ENCODE peak calls at places on chromosomes 12 and 14, in nine cellular contexts. C is EL; U is prostate gland; V is NCI-H748 treated with DMSO at 0.1 percent for 48 hours; B is endothelial cell; H is DMS53; Y is hepatic stellate cell; P is fibroblast of lung; M is activated T-helper 1 cell treated with anti-CD3 and anti-CD28 coated beads, Interleukin-12 subunit alpha, Interleukin-12 subunit beta, Interleukin-2, Interleukin-4 antibody, amounts not matched to agents 30 ng/mL and 10 ng/mL and 1 ng/mL, durations not matched to agents 14 hours and 24 hours and 36 hours. O is an unnamed sample.

GRCh38 chr12:115456946-115457689 is 773.1 kb upstream of the TBX3 start:
- DNase-seq in C (no peak), U (no peak), V (peak), B (no peak), H (peak), Y (no peak), P (no peak), M (no peak), O (peak)

GRCh38 chr12:110780448-110780847 is 37.8 kb upstream of the PPP1CC start:
- DNase-seq in C (no peak), U (no peak), V (no peak), B (no peak), H (no peak), Y (no peak), P (no peak), M (peak), O (no peak)

GRCh38 chr12:85688837-85689236 is 147.4 kb downstream of the RASSF9 start:
- DNase-seq in C (no peak), U (no peak), V (no peak), B (no peak), H (peak), Y (no peak), P (no peak), M (no peak), O (no peak)

GRCh38 chr12:78898416-78898815 is 33.8 kb downstream of the SYT1 start:
- DNase-seq in C (no peak), U (peak), V (no peak), B (no peak), H (peak), Y (no peak), P (peak), M (no peak), O (no peak)

GRCh38 chr12:111451232-111451631 is 45.5 kb downstream of the SH2B3 start:
- DNase-seq in C (no peak), U (no peak), V (no peak), B (no peak), H (no peak), Y (no peak), P (no peak), M (no peak), O (no peak)

GRCh38 chr14:28596336-28596735 is 170.3 kb upstream of the FOXG1 start:
- DNase-seq in C (no peak), U (no peak), V (no peak), B (no peak), H (peak), Y (no peak), P (peak), M (no peak), O (no peak)

GRCh38 chr12:54033106-54033979 is 493 bp downstream of the HOXC5 start:
- DNase-seq in C (peak), U (peak), V (peak), B (no peak), H (peak), Y (no peak), P (no peak), M (no peak), O (peak)

GRCh38 chr14:21382886-21383847 is 652 bp downstream of the SUPT16H start:
- DNase-seq in C (peak), U (peak), V (peak), B (peak), H (peak), Y (peak), P (peak), M (peak), O (peak)

GRCh38 chr12:29638528-29638927 is 141.0 kb upstream of the OVCH1 start:
- DNase-seq in C (no peak), U (no peak), V (no peak), B (no peak), H (no peak), Y (no peak), P (no peak), M (no peak), O (no peak)

GRCh38 chr12:89234324-89235114 is 117.8 kb downstream of the DUSP6 start:
- DNase-seq in C (no peak), U (no peak), V (no peak), B (no peak), H (no peak), Y (no peak), P (no peak), M (no peak), O (no peak)

GRCh38 chr14:89000007-89000942 is 175.8 kb downstream of the TTC8 start:
- DNase-seq in C (peak), U (no peak), V (no peak), B (no peak), H (peak), Y (peak), P (peak), M (no peak), O (no peak)

GRCh38 chr12:125882141-125882540 is 816.9 kb downstream of the AACS start:
- DNase-seq in C (no peak), U (no peak), V (no peak), B (no peak), H (no peak), Y (no peak), P (no peak), M (no peak), O (no peak)

GRCh38 chr14:53509227-53509822 is 356.2 kb upstream of the DDHD1 start:
- DNase-seq in C (peak), U (no peak), V (no peak), B (no peak), H (no peak), Y (no peak), P (peak), M (no peak), O (no peak)

GRCh38 chr14:93970589-93970966 is 5.8 kb downstream of the ASB2 start:
- DNase-seq in C (peak), U (no peak), V (peak), B (no peak), H (peak), Y (no peak), P (no peak), M (no peak), O (no peak)

GRCh38 chr12:46419675-46420074 is 47.1 kb upstream of the SLC38A2 start:
- DNase-seq in C (no peak), U (no peak), V (no peak), B (no peak), H (no peak), Y (no peak), P (no peak), M (no peak), O (no peak)

GRCh38 chr12:60803147-60803546 is 1207.3 kb downstream of the SLC16A7 start:
- DNase-seq in C (no peak), U (no peak), V (no peak), B (no peak), H (no peak), Y (no peak), P (no peak), M (no peak), O (no peak)

GRCh38 chr12:62522984-62523383 is 56.4 kb downstream of the MON2 start:
- DNase-seq in C (peak), U (no peak), V (no peak), B (no peak), H (peak), Y (no peak), P (no peak), M (no peak), O (no peak)

GRCh38 chr12:25254271-25254880 is 3.6 kb upstream of the KRAS start:
- DNase-seq in C (peak), U (no peak), V (no peak), B (no peak), H (no peak), Y (peak), P (no peak), M (no peak), O (no peak)

GRCh38 chr12:76020731-76021672 is 10.6 kb downstream of the PHLDA1 start:
- DNase-seq in C (peak), U (no peak), V (no peak), B (no peak), H (peak), Y (peak), P (peak), M (peak), O (no peak)

GRCh38 chr12:119088917-119089667 is 89.6 kb upstream of the HSPB8 start:
- DNase-seq in C (no peak), U (no peak), V (no peak), B (no peak), H (no peak), Y (no peak), P (no peak), M (no peak), O (no peak)

GRCh38 chr12:22477166-22477893 is 67.0 kb downstream of the C2CD5 start:
- DNase-seq in C (peak), U (no peak), V (no peak), B (no peak), H (no peak), Y (peak), P (peak), M (no peak), O (no peak)

GRCh38 chr12:92289611-92290010 is 144.0 kb upstream of the BTG1 start:
- DNase-seq in C (no peak), U (no peak), V (no peak), B (no peak), H (no peak), Y (no peak), P (no peak), M (no peak), O (no peak)

GRCh38 chr12:118749656-118750055 is 231.7 kb upstream of the SRRM4 start:
- DNase-seq in C (no peak), U (no peak), V (no peak), B (no peak), H (no peak), Y (no peak), P (no peak), M (no peak), O (no peak)

GRCh38 chr14:103198429-103199140 is 75.3 kb downstream of the TNFAIP2 start:
- DNase-seq in C (peak), U (no peak), V (no peak), B (no peak), H (no peak), Y (peak), P (peak), M (no peak), O (no peak)